ENCODE peak calls at places on chromosomes 12 and 14, in six cellular contexts. O is IMR-90, S is neuronal stem cell, F is mesenchymal stem cell, K is H1, X is H9. R is an unnamed sample.

GRCh38 chr14:102629700-102630365 is 37.4 kb downstream of the RCOR1 start:
- DNase-seq in O (peak), S (no peak), F (no peak), K (no peak), X (no peak), R (peak)

GRCh38 chr12:89927226-89927698 is 218.6 kb upstream of the ATP2B1 start:
- DNase-seq in O (no peak), S (no peak), F (no peak), K (no peak), X (no peak), R (no peak)

GRCh38 chr14:22535126-22535525 is 53.9 kb downstream of the DAD1 start:
- DNase-seq in O (no peak), S (no peak), F (no peak), K (no peak), X (no peak), R (no peak)

GRCh38 chr12:14833952-14834351 is 9.4 kb downstream of the ART4 start:
- DNase-seq in O (peak), S (no peak), F (peak), K (no peak), X (no peak), R (no peak)

GRCh38 chr12:93946542-93947150 is 201.7 kb upstream of the PLXNC1 start:
- DNase-seq in O (peak), S (no peak), F (no peak), K (no peak), X (no peak), R (peak)

GRCh38 chr12:126093911-126094310 is 1028.7 kb downstream of the AACS start:
- DNase-seq in O (no peak), S (peak), F (no peak), K (no peak), X (peak), R (peak)

GRCh38 chr14:51319181-51319597 is 79.1 kb downstream of the TMX1 start:
- DNase-seq in O (no peak), S (no peak), F (no peak), K (no peak), X (no peak), R (peak)

GRCh38 chr12:117109943-117110342 is 10.7 kb upstream of the TESC start:
- DNase-seq in O (no peak), S (no peak), F (no peak), K (no peak), X (no peak), R (no peak)

GRCh38 chr12:38890102-38890501 is 15.3 kb downstream of the CPNE8 start:
- DNase-seq in O (no peak), S (no peak), F (peak), K (no peak), X (no peak), R (no peak)

GRCh38 chr12:124769881-124770512 is 93.7 kb downstream of the SCARB1 start:
- DNase-seq in O (no peak), S (no peak), F (no peak), K (no peak), X (no peak), R (no peak)

GRCh38 chr12:9742665-9743064 is 9.8 kb upstream of the CLECL1 start:
- DNase-seq in O (no peak), S (no peak), F (no peak), K (no peak), X (no peak), R (no peak)

GRCh38 chr12:24751181-24751580 is 197.7 kb downstream of the BCAT1 start:
- DNase-seq in O (peak), S (no peak), F (peak), K (no peak), X (no peak), R (no peak)

GRCh38 chr12:52082026-52082667 is 2.6 kb downstream of the SMIM41 start:
- DNase-seq in O (peak), S (no peak), F (peak), K (no peak), X (peak), R (no peak)

GRCh38 chr12:112540021-112540420 is 121.3 kb downstream of the PTPN11 start:
- DNase-seq in O (no peak), S (no peak), F (no peak), K (no peak), X (no peak), R (no peak)
- H3K4ac ChIP-seq in O (no peak), S (no peak), F (no peak), K (no peak), X (no peak), R (no peak)

GRCh38 chr12:110853856-110854255 is 7.1 kb downstream of the CCDC63 start:
- DNase-seq in O (no peak), S (no peak), F (no peak), K (no peak), X (no peak), R (peak)

GRCh38 chr12:110850762-110851161 is 4.0 kb downstream of the CCDC63 start:
- DNase-seq in O (no peak), S (no peak), F (no peak), K (no peak), X (no peak), R (no peak)

GRCh38 chr12:110848524-110848923 is 1.7 kb downstream of the CCDC63 start:
- DNase-seq in O (no peak), S (no peak), F (no peak), K (no peak), X (no peak), R (no peak)

GRCh38 chr12:110846615-110847566 is at the start of gene CCDC63:
- DNase-seq in O (no peak), S (peak), F (peak), K (peak), X (peak), R (peak)

DNA sequence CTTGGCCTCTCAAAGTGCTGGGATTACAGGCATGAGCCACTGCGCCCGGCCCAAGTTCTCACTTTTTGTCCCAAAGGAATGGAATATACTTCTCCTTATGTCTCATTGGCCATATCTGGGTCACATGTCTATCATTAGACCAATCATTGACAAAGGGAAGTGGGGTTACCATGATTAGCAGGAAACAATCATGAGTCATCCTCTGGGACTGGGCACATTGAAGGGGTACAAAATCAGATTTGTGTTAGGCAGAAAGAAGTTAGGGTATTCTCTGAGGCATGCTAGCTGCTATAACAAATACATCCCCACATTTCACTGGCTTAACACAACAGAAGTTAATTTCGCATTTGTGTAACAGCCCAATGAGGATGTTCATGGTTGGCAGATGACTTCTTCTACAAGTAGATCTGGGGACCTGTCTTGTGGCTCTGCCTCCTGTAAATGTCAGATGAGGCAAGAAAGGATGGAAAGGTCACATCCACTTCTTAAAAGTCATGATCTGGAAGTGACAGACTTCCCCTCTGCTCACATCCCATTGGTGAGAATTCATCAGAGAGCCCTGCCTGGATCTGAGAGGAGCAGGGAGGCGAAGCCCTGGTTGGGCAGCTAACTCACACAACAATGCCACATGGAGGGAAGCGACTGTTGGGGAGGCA is 3.1 kb downstream of the CCDC63 start:
- DNase-seq in O (no peak), S (no peak), F (no peak), K (no peak), X (no peak), R (peak)
- H3K23ac ChIP-seq in O (no peak), S (no peak), F (no peak), K (no peak), X (no peak), R (no peak)

GRCh38 chr12:132711169-132711843 is 664 bp downstream of the PGAM5 start:
- DNase-seq in O (peak), S (no peak), F (peak), K (no peak), X (no peak), R (peak)
- H2BK15ac ChIP-seq in O (no peak), S (peak), F (no peak), K (no peak), X (no peak), R (no peak)

GRCh38 chr14:89242871-89243270 is 174.2 kb downstream of the FOXN3 start:
- DNase-seq in O (no peak), S (no peak), F (no peak), K (no peak), X (no peak), R (peak)
- H3K4ac ChIP-seq in O (no peak), S (no peak), F (no peak), K (no peak), X (no peak), R (no peak)

GRCh38 chr14:95649230-95649629 is 37.0 kb upstream of the TCL1B start:
- DNase-seq in O (no peak), S (no peak), F (no peak), K (no peak), X (no peak), R (no peak)
- H3K23ac ChIP-seq in O (no peak), S (no peak), F (no peak), K (no peak), X (no peak), R (no peak)

R was measured in mesendoderm.